ENCODE peak calls at places on chromosomes 4 and X, in five cellular contexts. O, W, P, G and T are unnamed samples.

GRCh38 chrX:55524487-55524886 is 34.8 kb upstream of the USP51 start:
- DNase-seq in G (no peak), O (no peak), P (no peak), W (peak), T (no peak)

GRCh38 chr4:75101906-75102888 is 169.3 kb downstream of the PARM1 start:
- DNase-seq in P (no peak), O (no peak), W (no peak), G (no peak), T (no peak)

GRCh38 chr4:4269856-4270255 is 20.1 kb downstream of the LYAR start:
- DNase-seq in O (no peak), G (no peak), W (no peak), P (no peak), T (no peak)

GRCh38 chrX:155662297-155662696 is 49.5 kb upstream of the TMLHE start:
- DNase-seq in P (no peak), W (peak), G (no peak), O (no peak), T (no peak)

GRCh38 chr4:32010221-32010620 is 1290.1 kb downstream of the PCDH7 start:
- DNase-seq in O (no peak), W (no peak), G (no peak), P (no peak), T (no peak)

GRCh38 chr4:70356185-70356584 is 4.4 kb upstream of the SMR3A start:
- DNase-seq in W (no peak), O (no peak), G (no peak), P (no peak), T (no peak)

GRCh38 chrX:47500541-47500940 is 17.5 kb upstream of the ZNF41 start:
- DNase-seq in G (no peak), O (no peak), W (no peak), P (no peak), T (no peak)

GRCh38 chr4:13413719-13414437 is 70.3 kb downstream of the RAB28 start:
- DNase-seq in O (no peak), G (no peak), W (no peak), P (no peak), T (no peak)

GRCh38 chr4:7691992-7692391 is 247.7 kb downstream of the AFAP1 start:
- DNase-seq in O (no peak), G (no peak), W (no peak), P (no peak), T (no peak)

GRCh38 chr4:7694256-7694775 is 245.3 kb downstream of the AFAP1 start:
- DNase-seq in O (no peak), P (no peak), W (no peak), G (no peak), T (no peak)

GRCh38 chr4:7692451-7693236 is 247.0 kb downstream of the AFAP1 start:
- DNase-seq in G (no peak), W (no peak), P (no peak), O (no peak), T (no peak)

GRCh38 chr4:7693237-7693608 is 246.4 kb downstream of the AFAP1 start:
- DNase-seq in W (no peak), P (no peak), G (no peak), O (no peak), T (no peak)

DNA sequence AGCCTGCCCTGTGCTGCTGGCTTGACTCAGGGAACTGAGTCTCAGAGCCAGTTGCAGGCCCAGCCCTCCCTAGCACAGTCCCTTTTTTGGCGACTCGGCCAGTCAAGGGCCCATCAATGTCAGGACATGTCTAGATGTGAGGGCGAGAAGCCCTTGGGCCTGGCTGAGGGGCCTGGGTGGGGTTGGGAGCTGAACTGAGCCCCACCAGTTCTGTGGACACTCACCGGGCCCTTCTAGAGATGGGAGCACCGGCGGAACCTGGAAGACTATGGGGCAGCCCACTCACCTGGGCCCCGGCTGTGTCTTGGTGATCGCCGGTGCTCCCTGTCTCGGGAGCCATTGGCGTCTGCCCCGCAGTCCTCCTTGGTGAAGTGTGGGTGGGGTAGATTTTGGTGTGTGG is 245.9 kb downstream of the AFAP1 start:
- DNase-seq in P (no peak), W (no peak), G (no peak), O (no peak), T (no peak)
- TF ChIP-seq SRF in P (no peak), W (no peak), G (no peak), O (no peak), T (no peak)

GRCh38 chr4:84648185-84648584 is 65.3 kb downstream of the CDS1 start:
- DNase-seq in G (no peak), W (no peak), P (no peak), O (no peak), T (no peak)

GRCh38 chr4:84648863-84649647 is 66.1 kb downstream of the CDS1 start:
- DNase-seq in W (no peak), O (no peak), P (no peak), G (no peak), T (no peak)

GRCh38 chr4:84644087-84644486 is 61.2 kb downstream of the CDS1 start:
- DNase-seq in G (no peak), W (no peak), O (no peak), P (no peak), T (no peak)

GRCh38 chr4:84652478-84652877 is 69.6 kb downstream of the CDS1 start:
- DNase-seq in G (no peak), O (no peak), W (no peak), P (no peak), T (no peak)

GRCh38 chr4:84647307-84647884 is 64.5 kb downstream of the CDS1 start:
- DNase-seq in G (no peak), O (no peak), P (peak), W (no peak), T (no peak)
- TF ChIP-seq SRF in G (no peak), O (no peak), P (no peak), W (no peak), T (no peak)

GRCh38 chr4:6526696-6527095 is 48.3 kb upstream of the MAN2B2 start:
- DNase-seq in P (no peak), O (no peak), W (no peak), G (no peak), T (no peak)
- TF ChIP-seq SRF in P (no peak), O (no peak), W (no peak), G (no peak), T (no peak)

DNA sequence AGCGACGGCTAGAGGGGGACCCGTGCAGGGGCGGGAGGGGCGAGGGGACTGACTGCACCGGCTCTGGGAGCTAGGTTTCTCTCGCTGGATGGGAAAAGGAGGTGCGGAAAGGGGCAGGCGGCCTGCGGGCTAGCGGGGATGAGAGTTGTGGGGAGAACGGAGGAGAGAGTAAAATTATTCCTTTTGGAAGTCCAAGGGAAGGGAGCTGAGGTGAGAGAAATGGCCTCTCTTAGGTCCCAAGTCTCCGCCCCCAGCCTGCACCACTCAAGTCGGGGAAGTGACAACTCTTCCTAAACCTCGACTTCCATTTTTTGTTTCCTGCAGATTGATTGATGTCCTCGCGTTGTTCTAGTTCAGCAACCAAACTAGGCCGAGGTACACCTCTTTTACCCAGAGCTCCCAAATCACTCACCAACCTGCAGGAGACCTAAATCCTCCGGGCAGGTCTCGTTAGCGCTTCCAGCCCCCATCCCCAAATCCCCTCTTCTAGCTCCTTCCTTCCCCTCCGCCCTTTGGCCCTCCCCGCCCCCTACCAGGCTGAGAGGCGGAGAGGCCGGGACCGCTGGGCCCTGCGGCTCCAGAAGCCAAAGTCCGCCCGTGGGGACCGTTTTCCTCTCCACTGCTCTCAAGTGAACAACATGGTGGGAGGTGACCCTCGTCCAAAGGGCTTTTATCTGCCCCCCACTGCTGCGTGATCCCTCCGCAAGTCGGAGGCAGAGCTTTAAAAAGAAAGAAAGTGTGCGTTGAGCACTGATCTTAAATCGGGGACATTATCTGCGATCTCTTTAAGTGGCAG is 7.3 kb downstream of the PITX2 start:
- DNase-seq in O (no peak), P (no peak), G (no peak), W (no peak), T (no peak)
- TF ChIP-seq SRF in O (no peak), P (no peak), G (no peak), W (no peak), T (no peak)